ENCODE peak calls at places on chromosomes 13 and 19, in nine cellular contexts. U is endothelial cell of umbilical vein, X is tibial nerve, G is fibroblast of lung, M is cardiac muscle cell, E is ovary, T is adrenal gland, F is GM23248, Y is brain microvascular endothelial cell. R is an unnamed sample.

GRCh38 chr13:51681037-51681678 is 96.9 kb downstream of the WDFY2 start:
- DNase-seq in T (no peak), Y (peak; percentile 57), U (no peak), E (no peak), G (peak; percentile 89), X (no peak), F (peak; percentile 89), M (no peak), R (peak; percentile 63)

GRCh38 chr13:30982911-30983310 is 50.5 kb downstream of the TEX26 start:
- DNase-seq in Y (no peak), G (no peak), T (no peak), X (no peak), U (no peak), E (no peak), F (no peak), M (no peak), R (no peak)

GRCh38 chr19:13154911-13155471 is 4.8 kb downstream of the IER2 start:
- DNase-seq in U (peak; percentile 62), G (peak; percentile 65), X (peak; percentile 47), M (peak; percentile 53), T (peak; percentile 86), Y (peak; percentile 41), F (peak; percentile 83), E (peak; percentile 83), R (no peak)

GRCh38 chr13:70424928-70425327 is 316.7 kb upstream of the KLHL1 start:
- DNase-seq in X (no peak), T (no peak), F (no peak), M (no peak), Y (no peak), U (no peak), G (no peak), E (no peak), R (no peak)

GRCh38 chr13:91286317-91286716 is 61.2 kb upstream of the MIR17HG start:
- DNase-seq in E (no peak), T (no peak), Y (no peak), U (no peak), G (no peak), M (no peak), F (no peak), X (no peak), R (no peak)

GRCh38 chr19:46944918-46945628 is 74.6 kb upstream of the NPAS1 start:
- DNase-seq in Y (peak; percentile 76), E (peak; percentile 38), M (peak; percentile 87), T (peak; percentile 90), X (peak; percentile 57), F (peak; percentile 72), U (peak; percentile 54), G (peak; percentile 70), R (no peak)

GRCh38 chr13:33184530-33184929 is 101.0 kb downstream of the STARD13 start:
- DNase-seq in G (no peak), U (no peak), M (no peak), E (no peak), X (no peak), F (no peak), T (no peak), Y (no peak), R (no peak)

GRCh38 chr13:60590775-60591174 is 193.8 kb downstream of the TDRD3 start:
- DNase-seq in F (peak; percentile 21), T (no peak), U (no peak), G (peak; percentile 75), E (no peak), M (no peak), X (no peak), Y (no peak), R (no peak)

GRCh38 chr19:35124098-35125060 is 8.8 kb downstream of the FXYD3 start:
- DNase-seq in Y (peak; percentile 81), E (peak; percentile 98), X (peak; percentile 93), T (peak; percentile 95), F (peak; percentile 98), M (no peak), U (peak; percentile 89), G (peak; percentile 84), R (peak; percentile 70)

GRCh38 chr19:35123573-35123972 is 8.0 kb downstream of the FXYD3 start:
- DNase-seq in E (no peak), F (peak; percentile 85), Y (no peak), T (no peak), U (no peak), X (peak; percentile 65), M (no peak), G (no peak), R (no peak)

GRCh38 chr19:35125746-35126623 is 8.9 kb downstream of the LGI4 start:
- DNase-seq in X (no peak), G (no peak), F (no peak), E (no peak), Y (no peak), T (no peak), U (no peak), M (no peak), R (no peak)

GRCh38 chr19:35126624-35126959 is 8.3 kb downstream of the LGI4 start:
- DNase-seq in E (no peak), X (no peak), Y (no peak), M (no peak), T (no peak), G (no peak), U (no peak), F (no peak), R (no peak)

DNA sequence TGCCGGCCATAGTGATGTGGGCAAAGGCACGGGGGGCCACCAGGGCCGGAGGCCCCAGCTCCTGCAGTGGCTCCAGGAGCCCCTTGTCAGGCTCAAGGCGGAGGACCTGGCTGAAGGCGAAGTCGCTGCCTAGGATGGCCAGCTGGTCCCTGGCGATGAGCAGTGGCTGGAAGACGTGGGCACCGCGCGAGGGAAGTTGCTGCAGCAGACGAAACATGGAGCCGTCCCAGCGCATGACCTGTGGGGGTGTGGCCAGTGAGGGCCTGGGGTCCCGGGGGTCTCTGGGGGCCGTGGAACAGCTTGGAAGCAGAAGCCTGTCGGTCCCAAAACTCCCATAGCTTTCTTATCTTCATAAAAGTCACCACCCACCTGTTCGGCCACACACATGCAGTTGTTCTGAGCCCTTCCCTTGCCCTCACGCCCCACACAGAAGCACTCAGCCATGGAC is 9.6 kb downstream of the LGI4 start:
- DNase-seq in M (no peak), X (no peak), G (no peak), F (no peak), U (no peak), T (no peak), Y (no peak), E (no peak), R (no peak)
- H3K27ac ChIP-seq in M (no peak overlapping the region), X (peak overlapping the region; percentile 82), G (no peak overlapping the region), F (no peak overlapping the region), U (no peak overlapping the region), T (peak overlapping the region; percentile 3), Y (no peak overlapping the region), E (no peak overlapping the region), R (no peak overlapping the region)

GRCh38 chr19:42196011-42197001 is 21.2 kb downstream of the DEDD2 start:
- DNase-seq in Y (no peak), F (no peak), M (no peak), E (no peak), U (no peak), T (no peak), G (no peak), X (no peak), R (no peak)

GRCh38 chr19:42200116-42200740 is 17.2 kb downstream of the DEDD2 start:
- DNase-seq in E (no peak), M (no peak), X (no peak), U (no peak), Y (no peak), T (no peak), G (no peak), F (no peak), R (no peak)

GRCh38 chr19:42198676-42199439 is 18.6 kb downstream of the DEDD2 start:
- DNase-seq in M (no peak), T (no peak), X (no peak), F (no peak), G (no peak), Y (no peak), E (no peak), U (no peak), R (no peak)

GRCh38 chr19:42199440-42200115 is 17.9 kb downstream of the DEDD2 start:
- DNase-seq in T (peak; percentile 59), X (no peak), E (no peak), U (no peak), G (no peak), M (no peak), Y (no peak), F (no peak), R (peak; percentile 80)

GRCh38 chr19:42197375-42197817 is 20.1 kb downstream of the DEDD2 start:
- DNase-seq in Y (no peak), M (no peak), G (no peak), U (no peak), X (no peak), T (no peak), E (no peak), F (no peak), R (peak; percentile 22)
- H3K27ac ChIP-seq in Y (no peak overlapping the region), M (no peak overlapping the region), G (no peak overlapping the region), U (no peak overlapping the region), X (no peak overlapping the region), T (no peak overlapping the region), E (no peak overlapping the region), F (no peak overlapping the region), R (no peak overlapping the region)

DNA sequence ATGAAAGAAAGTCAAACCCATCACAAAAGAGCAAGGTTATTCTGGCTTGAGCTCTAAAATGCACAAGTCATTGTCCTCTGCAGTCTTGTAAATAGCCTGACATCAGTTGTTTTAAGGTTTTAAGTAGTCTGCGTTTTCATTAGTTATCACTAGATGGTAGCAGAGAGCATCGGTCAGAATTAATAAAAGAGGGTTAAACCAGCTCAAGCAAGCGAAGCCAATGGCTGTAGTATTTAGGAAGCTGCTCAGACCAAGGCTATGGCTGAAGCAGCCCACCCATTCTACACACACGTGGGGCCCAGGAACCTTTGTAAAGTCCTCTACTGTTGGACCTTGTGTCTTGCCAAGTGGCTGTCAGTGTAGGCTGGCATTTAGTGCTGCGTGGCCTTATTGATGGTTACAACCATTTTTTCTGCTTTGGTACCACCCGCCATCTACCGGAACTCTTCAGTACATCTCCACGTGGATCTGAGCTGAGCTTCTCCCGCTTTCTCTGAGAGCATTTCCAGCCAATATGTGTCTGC is 13.3 kb upstream of the ZNF57 start:
- DNase-seq in Y (peak; percentile 29), G (peak; percentile 47), M (peak; percentile 72), F (peak; percentile 80), E (no peak), T (no peak), X (no peak), U (peak; percentile 85), R (peak; percentile 62)
- H3K27ac ChIP-seq in Y (no peak overlapping the region), G (no peak overlapping the region), M (no peak overlapping the region), F (no peak overlapping the region), E (no peak overlapping the region), T (peak overlapping the region; percentile 37), X (no peak overlapping the region), U (no peak overlapping the region), R (no peak overlapping the region)

GRCh38 chr19:45824531-45825262 is 9.6 kb upstream of the RSPH6A start:
- DNase-seq in Y (no peak), E (no peak), M (peak; percentile 47), T (no peak), U (no peak), X (no peak), G (no peak), F (no peak), R (no peak)
- H3K27ac ChIP-seq in Y (no peak overlapping the region), E (no peak overlapping the region), M (peak overlapping the region; percentile 24), T (peak overlapping the region; percentile 56), U (no peak overlapping the region), X (no peak overlapping the region), G (no peak overlapping the region), F (no peak overlapping the region), R (no peak overlapping the region)

DNA sequence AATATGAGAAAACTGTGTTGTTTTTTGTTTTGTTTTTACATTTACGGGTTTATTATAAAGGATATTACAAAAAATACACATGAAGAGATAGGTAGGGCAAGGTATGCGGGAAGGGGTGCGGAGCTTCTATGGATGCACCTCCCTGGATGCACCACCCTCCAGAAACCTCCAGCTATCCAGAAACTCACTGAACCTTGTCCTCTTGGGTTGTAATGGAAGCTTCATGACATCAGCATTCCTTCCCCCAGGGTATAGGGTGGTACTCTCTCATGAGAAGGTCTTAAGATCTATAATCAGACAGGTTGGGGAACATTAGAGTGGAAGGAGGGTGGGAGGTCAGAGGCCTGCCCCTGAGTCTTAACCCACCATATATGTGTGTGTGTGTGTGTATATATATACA is 16.0 kb upstream of the SPRYD7 start:
- DNase-seq in E (no peak), F (no peak), T (no peak), Y (no peak), G (no peak), U (no peak), X (no peak), M (no peak), R (no peak)
- H3K27ac ChIP-seq in E (no peak overlapping the region), F (no peak overlapping the region), T (no peak overlapping the region), Y (no peak overlapping the region), G (no peak overlapping the region), U (no peak overlapping the region), X (no peak overlapping the region), M (no peak overlapping the region), R (no peak overlapping the region)

R was measured in foreskin keratinocyte.